ENCODE peak calls at places on chromosomes 16 and 17, in ten cellular contexts. S is right atrium auricular region, G is psoas muscle, R is body of pancreas, I is tibial nerve, K is left ventricle myocardium inferior, T is spleen, P is PC-3, M is A673, Z is fibroblast of lung. H is an unnamed sample.

GRCh38 chr17:42421479-42422332 is 1.4 kb downstream of the CAVIN1 start:
- DNase-seq in S (no peak), G (peak; percentile 86), R (no peak), I (no peak), K (peak; percentile 56), T (peak; percentile 78), P (no peak), M (no peak), Z (peak; percentile 86), H (peak; percentile 75)

GRCh38 chr17:4304417-4305027 is 40.7 kb upstream of the ANKFY1 start:
- DNase-seq in S (no peak), G (no peak), R (peak; percentile 62), I (no peak), K (no peak), T (no peak), P (peak; percentile 60), M (peak; percentile 68), Z (no peak), H (no peak)

GRCh38 chr16:24670623-24671454 is 58.6 kb upstream of the TNRC6A start:
- DNase-seq in S (peak; percentile 88), G (peak; percentile 68), R (peak; percentile 61), I (peak; percentile 15), K (peak; percentile 64), T (no peak), P (peak; percentile 14), M (peak; percentile 79), Z (peak; percentile 89), H (peak; percentile 63)

GRCh38 chr17:82021728-82022309 is 859 bp downstream of the CENPX start:
- DNase-seq in S (no peak), G (no peak), R (no peak), I (no peak), K (no peak), T (no peak), P (no peak), M (no peak), Z (no peak), H (no peak)

GRCh38 chr17:79812206-79812968 is 15.5 kb upstream of the CBX8 start:
- DNase-seq in S (no peak), G (no peak), R (no peak), I (no peak), K (no peak), T (no peak), P (no peak), M (no peak), Z (no peak), H (no peak)

GRCh38 chr17:81165246-81166032 is at the start of gene PVALEF:
- DNase-seq in S (no peak), G (peak; percentile 52), R (peak; percentile 52), I (no peak), K (no peak), T (peak; percentile 72), P (no peak), M (no peak), Z (no peak), H (no peak)

GRCh38 chr16:17358846-17359245 is 111.9 kb downstream of the XYLT1 start:
- DNase-seq in S (no peak), G (no peak), R (no peak), I (no peak), K (no peak), T (no peak), P (no peak), M (no peak), Z (peak; percentile 92), H (no peak)

GRCh38 chr17:59914274-59914854 is 21.4 kb downstream of the RPS6KB1 start:
- DNase-seq in S (no peak), G (no peak), R (no peak), I (no peak), K (no peak), T (no peak), P (peak; percentile 70), M (peak; percentile 67), Z (peak; percentile 33), H (no peak)

GRCh38 chr16:70470927-70471341 is 16.5 kb downstream of the FCSK start:
- DNase-seq in S (no peak), G (no peak), R (peak; percentile 46), I (no peak), K (peak; percentile 29), T (no peak), P (peak; percentile 12), M (no peak), Z (peak; percentile 23), H (peak; percentile 69)

GRCh38 chr17:50533720-50534148 is 1.2 kb downstream of the EPN3 start:
- DNase-seq in S (no peak), G (no peak), R (peak; percentile 91), I (peak; percentile 48), K (peak; percentile 79), T (no peak), P (peak; percentile 63), M (peak; percentile 37), Z (peak; percentile 41), H (no peak)

GRCh38 chr17:27323538-27324212 is 29.8 kb downstream of the WSB1 start:
- DNase-seq in S (peak; percentile 87), G (peak; percentile 85), R (peak; percentile 51), I (peak; percentile 49), K (peak; percentile 80), T (peak; percentile 82), P (peak; percentile 66), M (no peak), Z (peak; percentile 27), H (peak; percentile 89)

GRCh38 chr17:75289832-75290337 is 652 bp upstream of the SLC25A19 start:
- DNase-seq in S (peak; percentile 80), G (no peak), R (peak; percentile 59), I (peak; percentile 54), K (peak; percentile 52), T (peak; percentile 90), P (peak; percentile 59), M (peak; percentile 74), Z (peak; percentile 33), H (peak; percentile 82)

GRCh38 chr17:61809816-61810392 is 53.4 kb downstream of the BRIP1 start:
- DNase-seq in S (no peak), G (no peak), R (no peak), I (no peak), K (no peak), T (no peak), P (peak; percentile 73), M (peak; percentile 92), Z (peak; percentile 62), H (no peak)

GRCh38 chr16:67594956-67595355 is 32.6 kb downstream of the CTCF start:
- DNase-seq in S (no peak), G (no peak), R (peak; percentile 13), I (no peak), K (no peak), T (no peak), P (peak; percentile 55), M (no peak), Z (peak; percentile 85), H (no peak)

DNA sequence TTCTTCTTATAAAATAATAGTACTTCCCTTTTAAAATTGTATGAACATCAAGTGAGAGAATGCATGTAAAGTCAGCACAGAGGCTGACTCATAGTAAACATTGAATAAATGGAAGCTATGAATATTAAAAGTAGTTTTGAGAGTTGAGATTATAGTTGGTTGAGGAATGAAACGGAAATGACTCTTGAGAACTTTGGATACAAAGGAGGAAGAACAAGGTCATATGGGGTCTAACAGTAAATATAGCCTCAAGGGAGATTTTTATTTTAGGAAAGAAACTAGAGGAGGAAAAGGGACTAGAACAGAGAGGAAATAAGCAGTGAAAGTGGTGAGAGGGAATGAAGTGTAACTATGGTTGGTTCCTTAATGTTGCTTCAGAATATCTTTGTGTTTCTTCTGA is 165.0 kb downstream of the CHD9 start:
- DNase-seq in S (no peak), G (no peak), R (no peak), I (no peak), K (no peak), T (no peak), P (peak; percentile 66), M (peak; percentile 80), Z (no peak), H (no peak)
- H3K27ac ChIP-seq in S (peak overlapping the region; percentile 55), G (peak overlapping the region; percentile 71), R (no peak overlapping the region), I (no peak overlapping the region), K (peak overlapping the region; percentile 79), T (peak overlapping the region; percentile 76), P (peak overlapping the region; percentile 60), M (peak overlapping the region; percentile 87), Z (peak overlapping the region; percentile 13), H (peak overlapping the region; percentile 58)

DNA sequence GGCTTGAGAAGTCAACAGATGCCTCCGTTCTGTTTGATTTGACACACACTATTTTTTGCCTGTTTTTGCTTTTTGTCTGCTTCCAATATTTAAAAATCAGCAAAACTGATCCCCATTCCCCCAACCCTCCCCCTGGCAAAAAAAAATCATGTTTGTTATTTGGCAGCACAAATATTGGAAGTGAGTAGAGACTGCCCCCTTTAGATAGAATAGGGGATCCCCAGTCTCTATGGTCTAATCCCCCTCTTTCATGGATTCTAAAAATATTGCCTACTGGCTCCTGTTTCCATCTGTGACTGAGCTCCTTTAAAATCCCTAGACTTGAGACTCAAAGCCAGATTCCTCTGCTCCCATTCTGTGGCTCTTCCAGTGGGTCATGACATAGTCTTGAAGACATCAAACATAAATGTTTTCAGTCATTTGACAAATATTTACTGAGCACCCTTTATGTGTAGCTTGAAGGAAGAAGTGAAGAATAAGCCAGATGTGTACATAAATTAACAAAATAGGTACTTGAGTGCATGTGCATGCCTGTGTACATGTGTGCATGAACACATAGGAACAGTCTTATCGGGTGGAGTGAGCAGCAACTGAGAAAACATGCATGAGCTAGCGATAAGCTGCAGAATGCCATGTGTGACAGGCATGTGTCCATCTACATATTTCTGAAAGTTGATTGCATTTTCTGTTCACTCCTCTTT is 101.2 kb downstream of the SALL1 start:
- DNase-seq in S (no peak), G (no peak), R (no peak), I (no peak), K (no peak), T (no peak), P (no peak), M (no peak), Z (no peak), H (no peak)
- TF ChIP-seq CTCF in S (no peak), G (no peak), R (no peak), I (no peak), K (no peak), T (no peak), P (no peak), M (peak; percentile 22), Z (no peak), H (no peak)

GRCh38 chr17:32732900-32733299 is 144.0 kb downstream of the MYO1D start:
- DNase-seq in S (no peak), G (no peak), R (no peak), I (no peak), K (no peak), T (no peak), P (no peak), M (no peak), Z (no peak), H (no peak)
- H3K4me1 ChIP-seq in S (no peaks in the 10 kb centered on the region), G (no peaks in the 10 kb centered on the region), R (no peaks in the 10 kb centered on the region), I (no peaks in the 10 kb centered on the region), K (no peaks in the 10 kb centered on the region), T (no peaks in the 10 kb centered on the region), P (no peaks in the 10 kb centered on the region), M (no peaks in the 10 kb centered on the region), Z (no peaks in the 10 kb centered on the region), H (no peaks in the 10 kb centered on the region)

GRCh38 chr16:89506113-89506504 is 2.1 kb upstream of the SPG7 start:
- DNase-seq in S (no peak), G (no peak), R (no peak), I (no peak), K (peak; percentile 17), T (no peak), P (no peak), M (no peak), Z (no peak), H (no peak)
- H3K27ac ChIP-seq in S (peak overlapping the region; percentile 99), G (peak overlapping the region; percentile 60), R (peak overlapping the region; percentile 78), I (peak overlapping the region; percentile 91), K (peak overlapping the region; percentile 94), T (peak overlapping the region; percentile 96), P (peak overlapping the region; percentile 89), M (no peak overlapping the region), Z (peak overlapping the region; percentile 76), H (peak overlapping the region; percentile 79)

DNA sequence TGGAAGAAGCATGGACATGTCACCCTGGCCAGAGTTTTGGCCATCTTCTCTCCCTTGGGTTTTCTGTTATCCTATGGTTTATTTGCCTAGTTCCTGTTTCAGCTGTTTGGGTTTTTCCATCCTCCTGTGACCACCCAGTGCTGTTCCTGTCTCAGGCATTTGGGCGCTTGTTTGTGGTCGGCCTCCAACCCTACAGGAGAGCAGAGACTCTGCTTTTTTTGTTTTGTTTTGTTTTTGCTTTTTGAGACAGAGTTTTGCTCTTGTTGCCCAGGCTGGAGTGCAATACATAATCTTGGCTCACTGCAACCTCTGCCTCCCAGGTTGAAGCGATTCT is 3.3 kb upstream of the ZC3H7A start:
- DNase-seq in S (no peak), G (no peak), R (no peak), I (no peak), K (no peak), T (no peak), P (no peak), M (no peak), Z (no peak), H (peak; percentile 17)
- TF ChIP-seq CTCF in S (no peak), G (no peak), R (no peak), I (no peak), K (no peak), T (no peak), P (no peak), M (no peak), Z (no peak), H (no peak)

H was measured in upper lobe of right lung.